ENCODE peak calls at places on chromosomes 6 and 20, in ten cellular contexts. G is ascending aorta; Y is Peyer's patch; C is activated CD4-positive, alpha-beta T cell treated with anti-CD3 and anti-CD28 coated beads, Interleukin-2, amount 50 U/mL, for 48 hours; W is anterior cingulate cortex; S is CD4-positive, alpha-beta T cell; T is T-helper 2 cell; J is astrocyte; M is T-helper 1 cell; B is Karpas-422. U is an unnamed sample.

GRCh38 chr20:50379049-50379990 is 130.9 kb upstream of the PTPN1 start:
- DNase-seq in M (no peak), J (peak), W (peak), C (no peak), B (no peak), G (peak), Y (peak), S (no peak), T (no peak), U (peak)

GRCh38 chr6:43502666-43503065 is 7.5 kb downstream of the LRRC73 start:
- DNase-seq in G (no peak), J (no peak), B (no peak), Y (no peak), W (no peak), M (no peak), T (no peak), S (no peak), C (no peak), U (no peak)

GRCh38 chr20:15703171-15703911 is 869.9 kb downstream of the KIF16B start:
- DNase-seq in J (peak), Y (no peak), M (no peak), B (no peak), W (no peak), S (no peak), T (no peak), C (no peak), G (no peak), U (no peak)

GRCh38 chr20:4985658-4986057 is 15.7 kb downstream of the SLC23A2 start:
- DNase-seq in C (no peak), G (no peak), B (no peak), Y (no peak), T (no peak), J (no peak), W (no peak), M (no peak), S (no peak), U (no peak)

GRCh38 chr6:73134588-73134987 is 90.7 kb downstream of the KHDC1L start:
- DNase-seq in Y (peak), W (peak), T (no peak), G (no peak), C (peak), M (no peak), S (no peak), J (no peak), B (peak), U (no peak)

GRCh38 chr6:70725817-70726413 is 58.2 kb downstream of the SMAP1 start:
- DNase-seq in B (no peak), M (no peak), Y (no peak), G (no peak), W (no peak), J (peak), T (no peak), S (no peak), C (no peak), U (no peak)

GRCh38 chr6:127483399-127484055 is 24.3 kb upstream of the KIAA0408 start:
- DNase-seq in G (no peak), W (no peak), S (no peak), Y (no peak), J (no peak), T (no peak), B (no peak), C (no peak), M (no peak), U (no peak)

GRCh38 chr6:111664565-111665039 is 58.9 kb upstream of the TRAF3IP2 start:
- DNase-seq in M (no peak), S (no peak), W (no peak), B (no peak), Y (no peak), G (no peak), J (no peak), C (no peak), T (no peak), U (no peak)

GRCh38 chr6:54717849-54718455 is 128.6 kb upstream of the FAM83B start:
- DNase-seq in W (no peak), B (peak), Y (peak), G (no peak), M (no peak), T (peak), C (peak), J (peak), S (peak), U (no peak)

GRCh38 chr6:144898052-144898689 is 613.0 kb downstream of the UTRN start:
- DNase-seq in J (peak), S (no peak), C (no peak), W (no peak), Y (no peak), M (no peak), B (no peak), G (no peak), T (no peak), U (no peak)

GRCh38 chr6:163249651-163250101 is 164.8 kb upstream of the QKI start:
- DNase-seq in S (no peak), J (peak), W (peak), G (no peak), M (no peak), T (no peak), B (no peak), Y (no peak), C (no peak), U (no peak)

GRCh38 chr6:88238065-88238464 is 71.9 kb upstream of the CNR1 start:
- DNase-seq in G (no peak), B (peak), S (no peak), M (no peak), T (no peak), Y (peak), W (no peak), C (peak), J (no peak), U (no peak)

GRCh38 chr6:95599691-95600090 is 22.4 kb downstream of the MANEA start:
- DNase-seq in T (no peak), S (no peak), Y (no peak), W (peak), J (no peak), G (no peak), M (no peak), C (no peak), B (no peak), U (no peak)

GRCh38 chr20:57605045-57605444 is 15.2 kb downstream of the ZBP1 start:
- DNase-seq in C (no peak), W (no peak), G (no peak), S (no peak), B (no peak), Y (no peak), T (no peak), J (no peak), M (no peak), U (no peak)

GRCh38 chr6:85405175-85405852 is 44.6 kb upstream of the NT5E start:
- DNase-seq in W (no peak), C (no peak), J (peak), G (no peak), Y (no peak), T (no peak), M (no peak), B (no peak), S (no peak), U (no peak)

GRCh38 chr6:99297006-99297405 is 52.5 kb downstream of the FAXC start:
- DNase-seq in B (no peak), W (no peak), G (no peak), S (no peak), J (no peak), Y (no peak), C (no peak), M (no peak), T (no peak), U (no peak)

GRCh38 chr6:27669278-27669797 is 196.4 kb upstream of the ZNF184 start:
- DNase-seq in S (no peak), T (no peak), W (no peak), C (no peak), B (no peak), M (no peak), Y (no peak), G (no peak), J (no peak), U (no peak)

GRCh38 chr6:1872649-1873131 is 263.0 kb downstream of the FOXC1 start:
- DNase-seq in Y (no peak), C (no peak), W (no peak), G (no peak), J (peak), T (no peak), B (no peak), M (no peak), S (no peak), U (no peak)

GRCh38 chr6:7042056-7042653 is 65.6 kb upstream of the RREB1 start:
- DNase-seq in C (no peak), S (no peak), B (no peak), W (no peak), Y (no peak), J (peak), M (no peak), G (no peak), T (no peak), U (no peak)

GRCh38 chr6:127900935-127901334 is at the start of gene THEMIS:
- DNase-seq in G (no peak), M (no peak), B (no peak), W (no peak), T (no peak), C (peak), Y (peak), J (no peak), S (peak), U (no peak)

GRCh38 chr6:39280247-39280731 is 33.9 kb downstream of the KCNK17 start:
- DNase-seq in B (no peak), S (no peak), G (no peak), J (no peak), T (no peak), Y (no peak), M (no peak), W (no peak), C (no peak), U (no peak)

GRCh38 chr6:87154641-87155271 is 609 bp upstream of the ZNF292 start:
- DNase-seq in B (peak), W (no peak), M (no peak), C (peak), Y (no peak), G (no peak), J (peak), T (peak), S (peak), U (no peak)

GRCh38 chr6:116059713-116060571 is 749 bp downstream of the FRK start:
- DNase-seq in C (no peak), S (no peak), Y (no peak), W (no peak), G (no peak), M (no peak), J (peak), B (no peak), T (no peak), U (no peak)

GRCh38 chr6:102812242-102812641 is 1418.7 kb downstream of the GRIK2 start:
- DNase-seq in B (no peak), G (no peak), S (no peak), C (no peak), M (no peak), T (no peak), Y (no peak), W (no peak), J (no peak), U (no peak)

GRCh38 chr6:71333700-71334099 is 45.1 kb downstream of the OGFRL1 start:
- DNase-seq in G (no peak), C (no peak), T (no peak), W (no peak), S (no peak), B (no peak), J (peak), Y (no peak), M (no peak), U (no peak)

GRCh38 chr20:34709044-34709835 is 5.1 kb downstream of the TP53INP2 start:
- DNase-seq in C (peak), W (peak), M (peak), G (peak), B (peak), T (peak), J (peak), S (peak), Y (peak), U (peak)

GRCh38 chr20:11140359-11140758 is 466.6 kb upstream of the JAG1 start:
- DNase-seq in G (no peak), W (no peak), J (peak), M (no peak), Y (no peak), C (no peak), S (no peak), T (no peak), B (no peak), U (no peak)

GRCh38 chr6:154991207-154991606 is 3.9 kb upstream of the TIAM2 start:
- DNase-seq in Y (no peak), B (no peak), G (no peak), J (no peak), W (no peak), M (no peak), C (no peak), T (no peak), S (no peak), U (no peak)

GRCh38 chr20:62791301-62792181 is 4.7 kb upstream of the MRGBP start:
- DNase-seq in G (peak), J (peak), C (peak), S (peak), W (peak), M (no peak), T (peak), B (peak), Y (peak), U (no peak)

GRCh38 chr20:32155017-32155965 is 45.8 kb downstream of the TM9SF4 start:
- DNase-seq in C (peak), J (peak), T (no peak), S (peak), Y (peak), M (no peak), W (peak), B (peak), G (peak), U (peak)

GRCh38 chr6:30820196-30820595 is 64.1 kb upstream of the DDR1 start:
- DNase-seq in G (no peak), Y (no peak), W (no peak), M (no peak), J (peak), C (no peak), B (no peak), T (no peak), S (no peak), U (no peak)

GRCh38 chr6:134288538-134289203 is 29.2 kb downstream of the SGK1 start:
- DNase-seq in B (no peak), S (no peak), T (no peak), C (peak), W (no peak), J (peak), M (no peak), G (no peak), Y (no peak), U (no peak)

GRCh38 chr6:25748049-25748448 is 6.5 kb upstream of the SLC17A4 start:
- DNase-seq in C (no peak), M (no peak), T (no peak), W (no peak), S (no peak), B (no peak), G (no peak), Y (no peak), J (no peak), U (no peak)

GRCh38 chr20:49510562-49511117 is 28.2 kb upstream of the KCNB1 start:
- DNase-seq in M (no peak), T (no peak), G (no peak), C (no peak), J (peak), W (no peak), S (no peak), B (no peak), Y (no peak), U (no peak)

GRCh38 chr20:56903858-56904257 is 274.8 kb downstream of the TFAP2C start:
- DNase-seq in G (no peak), T (no peak), M (no peak), W (no peak), J (no peak), Y (no peak), B (no peak), C (no peak), S (no peak), U (no peak)

U was measured in esophagus squamous epithelium.